ENCODE peak calls at places on chromosomes 6 and 20, in seven cellular contexts. K is suprapubic skin, F is stomach, W is H1, L is SK-N-SH, Q is ovary, E is K562. H is an unnamed sample. For H3K27me3, the result is how much of the 10 kb centered on the place peaks cover.

GRCh38 chr20:56503911-56504310 is 20.6 kb upstream of the FAM209A start:
- DNase-seq in K (no peak), W (no peak), Q (no peak), L (no peak), E (no peak), F (no peak), H (no peak)

GRCh38 chr20:59135093-59135492 is 28.5 kb upstream of the ZNF831 start:
- DNase-seq in K (no peak), L (no peak), Q (no peak), W (no peak), F (no peak), E (no peak), H (no peak)

GRCh38 chr6:137903933-137904821 is 37.1 kb downstream of the TNFAIP3 start:
- DNase-seq in W (no peak), L (no peak), E (peak), Q (no peak), K (no peak), F (no peak), H (no peak)

GRCh38 chr6:144064402-144064830 is 31.0 kb downstream of the SF3B5 start:
- DNase-seq in F (peak), E (peak), Q (peak), K (no peak), W (no peak), L (no peak), H (no peak)

GRCh38 chr6:80771941-80772340 is 665.5 kb downstream of the BCKDHB start:
- DNase-seq in Q (no peak), F (no peak), K (no peak), E (no peak), W (no peak), L (no peak), H (no peak)

GRCh38 chr20:35954907-35955251 is 577 bp upstream of the SCAND1 start:
- DNase-seq in F (no peak), E (no peak), L (no peak), W (no peak), Q (no peak), K (no peak), H (no peak)

GRCh38 chr6:99434702-99435530 is 9.8 kb upstream of the PNISR start:
- DNase-seq in F (no peak), Q (no peak), W (no peak), K (no peak), L (peak), E (peak), H (no peak)

GRCh38 chr6:156719720-156720563 is 57.2 kb upstream of the ARID1B start:
- DNase-seq in E (peak), W (no peak), Q (peak), F (peak), L (no peak), K (peak), H (peak)

GRCh38 chr6:55758156-55758942 is 117.0 kb downstream of the BMP5 start:
- DNase-seq in F (no peak), K (no peak), Q (no peak), E (no peak), L (no peak), W (no peak), H (no peak)

GRCh38 chr6:158765509-158766068 is 53.6 kb downstream of the EZR start:
- DNase-seq in W (no peak), K (peak), F (no peak), E (no peak), Q (no peak), L (no peak), H (no peak)

GRCh38 chr6:133456439-133456838 is 215.3 kb downstream of the EYA4 start:
- DNase-seq in K (no peak), L (no peak), F (no peak), W (no peak), Q (no peak), E (no peak), H (no peak)

GRCh38 chr20:62516345-62516744 is 40.5 kb upstream of the GATA5 start:
- DNase-seq in Q (no peak), W (no peak), F (peak), K (no peak), E (peak), L (no peak), H (no peak)

GRCh38 chr20:62924567-62925419 is 1.5 kb downstream of the DIDO1 start:
- DNase-seq in Q (no peak), W (no peak), K (peak), L (peak), F (no peak), E (no peak), H (no peak)

GRCh38 chr6:81265106-81265505 is 487.4 kb downstream of the TENT5A start:
- DNase-seq in F (no peak), K (no peak), L (no peak), Q (no peak), E (no peak), W (no peak), H (no peak)

GRCh38 chr20:15942130-15942529 is 631.1 kb downstream of the KIF16B start:
- DNase-seq in L (no peak), W (no peak), F (no peak), Q (no peak), K (no peak), E (no peak), H (peak)

GRCh38 chr20:47318027-47318595 is 38.4 kb downstream of the ZMYND8 start:
- DNase-seq in W (peak), F (no peak), K (no peak), E (peak), L (no peak), Q (peak), H (no peak)
- TF ChIP-seq EP300 in W (no peak), F (no peak), K (no peak), E (no peak), L (no peak), Q (peak), H (no peak)

DNA sequence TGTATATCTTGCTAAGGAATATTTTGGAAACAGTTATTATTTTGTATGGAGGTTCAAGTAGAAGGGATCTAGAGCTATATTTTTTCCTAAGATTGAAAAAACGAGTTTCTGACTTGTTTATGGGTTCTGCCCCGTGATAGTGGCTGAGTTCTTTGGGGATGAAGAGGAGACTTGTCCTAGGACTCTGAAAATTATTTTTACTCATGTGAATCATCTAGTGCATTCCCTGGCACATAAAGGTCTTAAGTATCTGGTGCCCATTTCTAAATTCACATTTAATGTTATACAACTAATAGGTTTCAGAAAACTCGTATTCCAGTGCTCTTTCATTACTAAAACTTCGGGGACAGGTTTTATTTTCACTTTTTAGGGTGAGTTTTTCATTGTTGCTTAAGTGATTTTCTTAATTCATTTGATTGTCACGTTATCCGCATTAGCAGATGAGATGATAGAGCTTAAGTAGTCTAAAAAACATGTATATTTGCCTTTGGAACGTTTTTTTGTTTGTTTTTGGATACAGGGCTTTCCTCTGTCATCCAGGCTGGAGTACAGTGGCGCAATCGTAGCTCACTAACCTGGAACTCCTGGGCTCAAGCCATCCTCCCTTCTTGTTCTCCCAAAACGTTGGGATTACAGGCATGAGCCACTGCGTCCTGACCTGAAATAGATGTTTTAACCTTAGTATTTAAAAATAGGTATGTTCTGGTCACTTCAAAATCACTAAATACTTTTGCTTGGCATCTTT is 2.1 kb downstream of the NFYA start:
- DNase-seq in W (no peak), L (no peak), K (no peak), F (no peak), E (no peak), Q (no peak), H (no peak)
- H3K27ac ChIP-seq in W (no peak), L (peak), K (peak), F (peak), E (peak), Q (peak), H (peak)

DNA sequence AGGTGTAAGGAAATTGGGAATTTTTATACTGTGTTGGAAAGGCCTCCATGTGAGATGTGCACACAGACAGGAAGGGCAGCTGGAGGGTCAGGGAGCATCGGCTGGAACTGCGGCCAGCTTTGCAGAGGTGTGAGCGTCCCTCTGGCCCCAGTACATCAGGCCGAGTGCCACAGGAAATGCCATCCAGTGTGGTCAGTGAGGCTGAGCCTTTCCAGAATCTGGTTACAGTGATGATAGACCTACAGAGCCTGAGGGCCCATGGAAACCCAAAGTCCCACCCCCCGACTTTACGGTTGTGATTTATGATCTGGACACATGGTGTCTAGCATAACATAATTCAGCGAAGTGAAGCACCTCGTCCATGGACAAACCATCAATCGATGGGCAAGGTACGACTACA is 137.3 kb upstream of the PDE10A start:
- DNase-seq in K (no peak), Q (no peak), L (no peak), W (no peak), F (no peak), E (no peak), H (no peak)
- H3K27me3 ChIP-seq in K (under half), Q (under half), L (under half), W (under half), F (under half), E (under half), H (under half)

DNA sequence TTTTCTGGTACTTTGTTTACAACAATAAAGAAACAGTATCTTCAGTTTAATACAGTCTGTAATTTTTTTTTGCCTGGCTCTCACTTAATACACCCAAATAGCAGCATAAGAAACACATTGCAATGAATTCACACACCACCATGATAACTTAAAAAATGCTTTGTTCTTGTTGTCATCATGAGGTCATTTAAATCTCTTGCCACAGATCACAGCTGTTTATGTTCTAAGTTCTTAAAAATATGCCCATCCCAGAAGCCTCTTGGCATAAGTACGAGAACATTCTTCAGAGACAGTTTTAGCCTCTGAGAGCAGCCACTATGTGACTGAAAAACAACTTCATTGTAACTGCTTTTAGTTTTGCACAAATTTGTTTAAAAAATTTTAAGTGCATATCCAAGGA is 47.9 kb downstream of the ESF1 start:
- DNase-seq in L (no peak), E (no peak), K (no peak), W (no peak), Q (no peak), F (no peak), H (no peak)
- TF ChIP-seq EP300 in L (no peak), E (no peak), K (no peak), W (no peak), Q (no peak), F (no peak), H (peak)

DNA sequence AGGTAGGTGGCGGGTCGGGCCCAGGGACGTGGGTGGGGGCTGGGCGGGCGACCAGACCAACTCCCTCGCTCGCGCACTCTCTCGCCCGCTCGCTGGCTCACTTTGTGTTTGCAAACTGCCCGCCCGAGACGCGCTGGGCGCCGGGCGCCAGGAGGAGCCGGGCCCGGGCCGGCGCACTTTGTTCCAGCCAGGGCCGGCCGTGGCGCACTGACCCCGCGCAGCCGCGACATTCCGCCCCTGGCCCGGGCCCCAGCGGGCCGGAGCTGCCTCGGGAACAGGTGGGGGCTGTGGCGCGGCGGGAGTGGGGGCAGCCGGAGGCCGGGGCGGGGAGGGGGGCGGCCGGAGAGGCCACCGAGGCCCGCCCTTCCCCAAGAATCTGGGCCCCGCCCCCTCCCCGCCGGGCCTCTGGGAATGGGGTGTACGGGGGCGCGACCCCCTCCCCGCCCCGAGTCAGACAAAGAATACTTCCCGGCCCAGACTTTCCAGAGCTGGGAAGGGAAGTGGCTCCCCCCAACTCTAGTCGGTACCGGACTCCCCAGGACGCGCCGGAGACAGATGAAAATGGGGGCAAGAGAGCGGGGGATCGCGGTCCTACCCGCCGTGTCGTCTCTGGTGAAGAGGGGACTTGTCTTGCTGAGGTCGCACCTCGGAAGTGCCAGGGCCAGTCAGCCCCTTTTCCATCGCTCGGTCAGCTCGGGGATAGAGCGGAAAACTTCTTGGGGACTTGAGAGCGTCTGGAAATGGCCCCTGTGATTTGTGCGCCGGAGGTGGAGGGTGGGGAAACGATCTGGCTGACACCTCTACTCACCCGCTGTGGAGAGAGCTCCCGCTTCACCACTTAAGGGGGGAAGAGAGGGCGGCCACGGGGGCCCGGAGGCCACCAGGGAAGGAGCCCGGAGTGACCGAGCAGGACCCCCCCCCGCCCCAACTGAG is 951 bp downstream of the FOXP4 start:
- DNase-seq in E (peak), W (no peak), K (no peak), L (peak), Q (peak), F (peak), H (no peak)
- H3K27ac ChIP-seq in E (peak), W (no peak), K (peak), L (peak), Q (peak), F (peak), H (peak)

DNA sequence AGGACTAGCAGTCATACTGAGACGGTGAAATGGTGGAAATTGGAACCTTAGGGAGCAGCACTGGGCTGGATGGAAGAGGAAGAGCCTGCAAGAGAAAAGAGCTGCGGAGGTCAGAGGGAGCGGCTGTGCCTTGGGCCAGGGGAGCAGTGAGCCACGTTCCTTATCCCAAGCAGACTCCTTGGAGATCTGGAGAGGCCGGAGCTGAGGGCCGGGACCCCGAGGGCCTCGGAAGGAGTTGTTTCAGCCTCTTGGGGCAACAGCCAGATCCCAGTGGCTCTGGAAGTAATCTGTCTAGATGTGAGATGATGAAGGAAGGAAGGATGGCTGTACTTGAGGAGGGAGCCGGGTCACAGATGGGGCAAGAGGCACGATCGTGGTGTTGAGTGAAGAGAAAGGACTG is 16.1 kb downstream of the PCMTD2 start:
- DNase-seq in Q (no peak), E (no peak), W (no peak), F (no peak), K (no peak), L (no peak), H (no peak)
- H3K27me3 ChIP-seq in Q (under half), E (under half), W (under half), F (under half), K (under half), L (under half), H (under half)

GRCh38 chr6:161458199-161458598 is 184.3 kb upstream of the AGPAT4 start:
- DNase-seq in Q (no peak), K (no peak), F (no peak), W (no peak), E (no peak), L (peak), H (no peak)
- TF ChIP-seq EP300 in Q (no peak), K (no peak), F (no peak), W (no peak), E (no peak), L (no peak), H (no peak)

DNA sequence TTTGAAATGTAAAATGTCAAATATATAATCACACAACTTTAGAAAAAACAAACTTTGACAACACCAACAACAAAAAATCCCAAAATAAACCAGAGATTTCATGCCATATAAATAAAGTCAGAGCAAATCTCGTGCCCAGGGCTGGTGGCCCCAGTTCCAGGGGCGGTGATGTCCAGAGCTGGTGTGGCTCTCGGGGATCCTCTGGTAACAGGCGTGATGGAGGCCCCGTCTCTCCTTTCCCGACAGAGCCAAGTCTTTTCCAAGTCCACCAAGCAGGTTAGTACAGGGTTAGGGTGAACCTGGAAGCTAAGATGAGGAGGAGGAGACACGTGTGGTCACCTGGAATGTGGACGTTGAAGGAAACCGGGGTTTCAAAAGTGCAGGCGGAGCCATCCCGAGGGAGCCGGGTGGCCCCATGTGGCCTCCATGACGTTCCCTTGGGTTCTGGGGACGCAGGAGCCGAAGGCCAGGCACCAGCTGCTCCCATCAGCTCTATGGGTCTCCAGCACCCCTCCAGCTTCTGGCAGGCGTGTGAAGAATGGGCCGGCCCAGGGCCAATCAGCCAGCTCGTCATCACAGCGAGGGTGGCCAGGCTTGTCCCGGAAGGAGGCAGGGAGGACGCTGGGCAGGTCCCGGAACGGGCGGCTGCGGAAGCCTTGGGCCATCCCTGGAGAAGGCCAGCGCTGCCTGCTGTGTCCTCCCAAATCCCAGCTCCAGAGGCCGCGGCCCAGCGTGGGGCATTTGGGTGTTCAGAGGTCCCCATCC is 202.5 kb downstream of the PREX1 start:
- DNase-seq in W (no peak), Q (no peak), L (no peak), E (no peak), K (no peak), F (no peak), H (no peak)
- H3K27ac ChIP-seq in W (no peak), Q (no peak), L (no peak), E (no peak), K (no peak), F (no peak), H (no peak)

GRCh38 chr20:10476319-10476724 is 41.2 kb downstream of the SLX4IP start:
- DNase-seq in W (no peak), K (no peak), F (no peak), Q (no peak), E (peak), L (no peak), H (no peak)

GRCh38 chr20:10478930-10479329 is 43.8 kb downstream of the SLX4IP start:
- DNase-seq in W (no peak), L (no peak), F (no peak), Q (no peak), K (no peak), E (no peak), H (no peak)

GRCh38 chr20:10478205-10478604 is 43.1 kb downstream of the SLX4IP start:
- DNase-seq in Q (no peak), E (no peak), K (no peak), W (no peak), F (no peak), L (no peak), H (no peak)

GRCh38 chr20:10483691-10484090 is 48.6 kb downstream of the SLX4IP start:
- DNase-seq in L (no peak), K (no peak), F (no peak), E (no peak), W (no peak), Q (no peak), H (no peak)

GRCh38 chr20:10481671-10482070 is 46.6 kb downstream of the SLX4IP start:
- DNase-seq in K (no peak), Q (no peak), W (no peak), E (no peak), L (no peak), F (no peak), H (no peak)
- H3K27me3 ChIP-seq in K (under half), Q (under half), W (under half), E (under half), L (under half), F (under half), H (under half)

GRCh38 chr20:19909696-19910095 is 107.5 kb upstream of the NAA20 start:
- DNase-seq in F (peak), Q (no peak), L (no peak), W (no peak), K (peak), E (no peak), H (peak)
- TF ChIP-seq EP300 in F (no peak), Q (no peak), L (no peak), W (no peak), K (no peak), E (no peak), H (no peak)